ENCODE peak calls at places on chromosomes 7 and 10, in seven cellular contexts. One of them, this sample, is unnamed. For H3K36me3 and H3K4me1, the result is how much of the 10 kb centered on the place peaks cover.

GRCh38 chr7:4712371-4713182 is 30.5 kb downstream of the FOXK1 start:
- DNase-seq in heart left ventricle: no peak
- DNase-seq in right atrium auricular region: no peak
- DNase-seq in iPS DF 6.9: no peak
- DNase-seq in IMR-90: peak
- DNase-seq in colonic mucosa: peak
- DNase-seq in PC-3: peak
- DNase-seq in this sample: no peak

GRCh38 chr7:156232931-156233705 is 407.5 kb upstream of the RNF32 start:
- DNase-seq in IMR-90: no peak
- DNase-seq in right atrium auricular region: peak
- DNase-seq in colonic mucosa: no peak
- DNase-seq in PC-3: no peak
- DNase-seq in heart left ventricle: no peak
- DNase-seq in iPS DF 6.9: no peak
- DNase-seq in this sample: no peak

GRCh38 chr10:82922755-82923154 is 1047.8 kb downstream of the NRG3 start:
- DNase-seq in colonic mucosa: no peak
- DNase-seq in PC-3: no peak
- DNase-seq in IMR-90: no peak
- DNase-seq in right atrium auricular region: no peak
- DNase-seq in iPS DF 6.9: no peak
- DNase-seq in heart left ventricle: no peak
- DNase-seq in this sample: no peak

GRCh38 chr10:80596391-80597257 is 58.9 kb downstream of the SH2D4B start:
- DNase-seq in colonic mucosa: peak
- DNase-seq in iPS DF 6.9: peak
- DNase-seq in heart left ventricle: no peak
- DNase-seq in PC-3: peak
- DNase-seq in IMR-90: peak
- DNase-seq in right atrium auricular region: no peak
- DNase-seq in this sample: no peak

GRCh38 chr7:2431260-2431867 is 28.0 kb downstream of the CHST12 start:
- DNase-seq in IMR-90: no peak
- DNase-seq in heart left ventricle: no peak
- DNase-seq in PC-3: peak
- DNase-seq in right atrium auricular region: no peak
- DNase-seq in colonic mucosa: no peak
- DNase-seq in iPS DF 6.9: no peak
- DNase-seq in this sample: no peak

GRCh38 chr7:120014920-120015465 is 258.0 kb upstream of the KCND2 start:
- DNase-seq in IMR-90: no peak
- DNase-seq in right atrium auricular region: no peak
- DNase-seq in colonic mucosa: no peak
- DNase-seq in heart left ventricle: no peak
- DNase-seq in iPS DF 6.9: no peak
- DNase-seq in PC-3: no peak
- DNase-seq in this sample: no peak

GRCh38 chr10:131574707-131575430 is 263.3 kb upstream of the TCERG1L start:
- DNase-seq in right atrium auricular region: peak
- DNase-seq in PC-3: no peak
- DNase-seq in iPS DF 6.9: no peak
- DNase-seq in colonic mucosa: peak
- DNase-seq in heart left ventricle: no peak
- DNase-seq in IMR-90: no peak
- DNase-seq in this sample: no peak

GRCh38 chr10:130380056-130380455 is 243.9 kb downstream of the GLRX3 start:
- DNase-seq in right atrium auricular region: no peak
- DNase-seq in colonic mucosa: no peak
- DNase-seq in IMR-90: no peak
- DNase-seq in heart left ventricle: no peak
- DNase-seq in iPS DF 6.9: no peak
- DNase-seq in PC-3: no peak
- DNase-seq in this sample: no peak

GRCh38 chr7:140174217-140174616 is 2.6 kb downstream of the KDM7A start:
- DNase-seq in iPS DF 6.9: no peak
- DNase-seq in IMR-90: no peak
- DNase-seq in right atrium auricular region: no peak
- DNase-seq in colonic mucosa: no peak
- DNase-seq in heart left ventricle: no peak
- DNase-seq in PC-3: no peak
- DNase-seq in this sample: no peak

GRCh38 chr10:16663472-16663871 is 141.8 kb upstream of the C1QL3 start:
- DNase-seq in iPS DF 6.9: no peak
- DNase-seq in heart left ventricle: peak
- DNase-seq in IMR-90: no peak
- DNase-seq in colonic mucosa: no peak
- DNase-seq in right atrium auricular region: no peak
- DNase-seq in PC-3: no peak
- DNase-seq in this sample: no peak

GRCh38 chr7:94154858-94155257 is 150.7 kb upstream of the BET1 start:
- DNase-seq in IMR-90: peak
- DNase-seq in right atrium auricular region: no peak
- DNase-seq in colonic mucosa: no peak
- DNase-seq in iPS DF 6.9: no peak
- DNase-seq in PC-3: no peak
- DNase-seq in heart left ventricle: no peak
- DNase-seq in this sample: no peak

GRCh38 chr10:57333880-57334279 is 933.8 kb downstream of the IPMK start:
- DNase-seq in IMR-90: no peak
- DNase-seq in PC-3: peak
- DNase-seq in colonic mucosa: no peak
- DNase-seq in heart left ventricle: no peak
- DNase-seq in right atrium auricular region: no peak
- DNase-seq in iPS DF 6.9: no peak
- DNase-seq in this sample: no peak

GRCh38 chr10:70038926-70039325 is 13.7 kb upstream of the MACROH2A2 start:
- DNase-seq in PC-3: no peak
- DNase-seq in colonic mucosa: no peak
- DNase-seq in IMR-90: no peak
- DNase-seq in right atrium auricular region: no peak
- DNase-seq in iPS DF 6.9: no peak
- DNase-seq in heart left ventricle: no peak
- DNase-seq in this sample: no peak

GRCh38 chr7:26052721-26053120 is 99.3 kb upstream of the NFE2L3 start:
- DNase-seq in right atrium auricular region: no peak
- DNase-seq in heart left ventricle: no peak
- DNase-seq in colonic mucosa: no peak
- DNase-seq in PC-3: peak
- DNase-seq in iPS DF 6.9: no peak
- DNase-seq in IMR-90: no peak
- DNase-seq in this sample: no peak

GRCh38 chr7:126535176-126535575 is 717.6 kb downstream of the GRM8 start:
- DNase-seq in PC-3: no peak
- DNase-seq in right atrium auricular region: no peak
- DNase-seq in heart left ventricle: peak
- DNase-seq in colonic mucosa: no peak
- DNase-seq in IMR-90: no peak
- DNase-seq in iPS DF 6.9: no peak
- DNase-seq in this sample: no peak

GRCh38 chr10:89458289-89458688 is 43.9 kb downstream of the IFIT5 start:
- DNase-seq in heart left ventricle: no peak
- DNase-seq in iPS DF 6.9: no peak
- DNase-seq in PC-3: peak
- DNase-seq in right atrium auricular region: no peak
- DNase-seq in IMR-90: peak
- DNase-seq in colonic mucosa: no peak
- DNase-seq in this sample: no peak

GRCh38 chr7:111027396-111027795 is 63.5 kb upstream of the LRRN3 start:
- DNase-seq in heart left ventricle: no peak
- DNase-seq in iPS DF 6.9: no peak
- DNase-seq in right atrium auricular region: no peak
- DNase-seq in PC-3: no peak
- DNase-seq in colonic mucosa: no peak
- DNase-seq in IMR-90: no peak
- DNase-seq in this sample: no peak

GRCh38 chr7:46960974-46961373 is 620.9 kb downstream of the TNS3 start:
- DNase-seq in colonic mucosa: no peak
- DNase-seq in right atrium auricular region: no peak
- DNase-seq in iPS DF 6.9: no peak
- DNase-seq in heart left ventricle: no peak
- DNase-seq in IMR-90: no peak
- DNase-seq in PC-3: no peak
- DNase-seq in this sample: no peak

GRCh38 chr10:31820794-31821369 is 107.7 kb downstream of the ARHGAP12 start:
- DNase-seq in PC-3: no peak
- DNase-seq in right atrium auricular region: no peak
- DNase-seq in colonic mucosa: no peak
- DNase-seq in IMR-90: peak
- DNase-seq in iPS DF 6.9: no peak
- DNase-seq in heart left ventricle: no peak
- DNase-seq in this sample: no peak

GRCh38 chr10:34666008-34666700 is 148.9 kb downstream of the PARD3 start:
- DNase-seq in heart left ventricle: no peak
- DNase-seq in colonic mucosa: peak
- DNase-seq in iPS DF 6.9: no peak
- DNase-seq in IMR-90: peak
- DNase-seq in PC-3: peak
- DNase-seq in right atrium auricular region: no peak
- DNase-seq in this sample: no peak

GRCh38 chr7:6228363-6228762 is 44.1 kb downstream of the CYTH3 start:
- DNase-seq in right atrium auricular region: no peak
- DNase-seq in IMR-90: peak
- DNase-seq in heart left ventricle: no peak
- DNase-seq in iPS DF 6.9: no peak
- DNase-seq in colonic mucosa: no peak
- DNase-seq in PC-3: no peak
- DNase-seq in this sample: no peak

DNA sequence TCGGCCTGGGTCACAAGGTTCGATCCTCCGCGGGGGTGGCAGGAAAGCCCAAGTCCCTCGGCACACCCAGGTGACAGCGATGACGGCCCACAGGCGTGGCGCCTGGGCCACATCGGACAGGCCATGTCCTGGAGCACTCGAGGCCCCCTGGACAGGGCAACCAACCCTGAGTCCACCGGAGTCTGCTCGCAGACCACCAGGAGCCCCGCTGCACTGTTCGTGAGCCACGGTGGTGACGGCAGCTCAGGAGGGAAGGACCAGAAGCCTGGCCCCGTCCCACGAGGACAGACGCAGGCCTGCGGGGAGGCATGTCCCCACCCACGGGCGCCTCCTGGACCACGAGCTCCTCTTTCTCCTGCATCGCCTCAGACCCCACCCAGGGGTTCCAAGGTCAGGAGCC is 22.4 kb upstream of the GPR146 start:
- DNase-seq in heart left ventricle: no peak
- DNase-seq in iPS DF 6.9: no peak
- DNase-seq in PC-3: no peak
- DNase-seq in right atrium auricular region: no peak
- DNase-seq in IMR-90: no peak
- DNase-seq in colonic mucosa: no peak
- DNase-seq in this sample: peak
- H3K36me3 ChIP-seq in heart left ventricle: under half
- H3K36me3 ChIP-seq in iPS DF 6.9: under half
- H3K36me3 ChIP-seq in PC-3: under half
- H3K36me3 ChIP-seq in right atrium auricular region: under half
- H3K36me3 ChIP-seq in IMR-90: under half
- H3K36me3 ChIP-seq in colonic mucosa: under half
- H3K36me3 ChIP-seq in this sample: under half

GRCh38 chr7:21911341-21911875 is 34.3 kb downstream of the CDCA7L start:
- DNase-seq in PC-3: peak
- DNase-seq in heart left ventricle: no peak
- DNase-seq in right atrium auricular region: no peak
- DNase-seq in colonic mucosa: no peak
- DNase-seq in IMR-90: peak
- DNase-seq in iPS DF 6.9: no peak
- DNase-seq in this sample: no peak

GRCh38 chr7:21912931-21913780 is 32.5 kb downstream of the CDCA7L start:
- DNase-seq in right atrium auricular region: no peak
- DNase-seq in heart left ventricle: no peak
- DNase-seq in iPS DF 6.9: no peak
- DNase-seq in IMR-90: no peak
- DNase-seq in colonic mucosa: no peak
- DNase-seq in PC-3: no peak
- DNase-seq in this sample: no peak

GRCh38 chr7:21912305-21912704 is 33.4 kb downstream of the CDCA7L start:
- DNase-seq in heart left ventricle: peak
- DNase-seq in right atrium auricular region: no peak
- DNase-seq in PC-3: no peak
- DNase-seq in colonic mucosa: no peak
- DNase-seq in IMR-90: peak
- DNase-seq in iPS DF 6.9: no peak
- DNase-seq in this sample: no peak

GRCh38 chr7:21910253-21910652 is 35.4 kb downstream of the CDCA7L start:
- DNase-seq in iPS DF 6.9: no peak
- DNase-seq in right atrium auricular region: no peak
- DNase-seq in heart left ventricle: peak
- DNase-seq in colonic mucosa: no peak
- DNase-seq in PC-3: no peak
- DNase-seq in IMR-90: no peak
- DNase-seq in this sample: no peak

DNA sequence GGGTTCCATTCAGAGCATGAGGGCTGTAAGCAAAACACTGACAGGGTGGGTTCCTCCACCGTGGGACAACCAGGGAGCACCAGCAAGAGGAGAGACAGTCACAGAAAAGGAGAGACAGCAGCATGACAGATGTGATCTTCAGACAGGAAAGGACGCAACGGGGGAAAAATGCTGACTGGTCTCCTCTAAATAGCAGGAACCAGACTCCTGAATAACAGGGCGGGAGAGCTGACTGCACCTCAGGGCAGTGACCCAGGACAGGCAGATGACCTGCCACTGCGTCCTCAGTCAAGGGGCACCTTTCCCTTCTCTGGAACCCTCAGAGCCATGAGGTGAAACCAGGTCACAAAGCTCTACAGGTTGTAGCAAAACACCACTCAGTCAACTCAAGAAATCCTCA is 37.0 kb downstream of the CDCA7L start:
- DNase-seq in colonic mucosa: no peak
- DNase-seq in IMR-90: no peak
- DNase-seq in heart left ventricle: no peak
- DNase-seq in PC-3: no peak
- DNase-seq in right atrium auricular region: no peak
- DNase-seq in iPS DF 6.9: no peak
- DNase-seq in this sample: no peak
- H3K4me1 ChIP-seq in colonic mucosa: under half
- H3K4me1 ChIP-seq in IMR-90: under half
- H3K4me1 ChIP-seq in heart left ventricle: under half
- H3K4me1 ChIP-seq in PC-3: under half
- H3K4me1 ChIP-seq in right atrium auricular region: under half
- H3K4me1 ChIP-seq in iPS DF 6.9: under half
- H3K4me1 ChIP-seq in this sample: under half

GRCh38 chr7:128961030-128961659 is 23.4 kb downstream of the IRF5 start:
- DNase-seq in IMR-90: no peak
- DNase-seq in iPS DF 6.9: no peak
- DNase-seq in heart left ventricle: no peak
- DNase-seq in colonic mucosa: no peak
- DNase-seq in right atrium auricular region: no peak
- DNase-seq in PC-3: peak
- DNase-seq in this sample: no peak
- H3K36me3 ChIP-seq in IMR-90: under half
- H3K36me3 ChIP-seq in iPS DF 6.9: under half
- H3K36me3 ChIP-seq in heart left ventricle: under half
- H3K36me3 ChIP-seq in colonic mucosa: under half
- H3K36me3 ChIP-seq in right atrium auricular region: half or more
- H3K36me3 ChIP-seq in PC-3: under half
- H3K36me3 ChIP-seq in this sample: under half

DNA sequence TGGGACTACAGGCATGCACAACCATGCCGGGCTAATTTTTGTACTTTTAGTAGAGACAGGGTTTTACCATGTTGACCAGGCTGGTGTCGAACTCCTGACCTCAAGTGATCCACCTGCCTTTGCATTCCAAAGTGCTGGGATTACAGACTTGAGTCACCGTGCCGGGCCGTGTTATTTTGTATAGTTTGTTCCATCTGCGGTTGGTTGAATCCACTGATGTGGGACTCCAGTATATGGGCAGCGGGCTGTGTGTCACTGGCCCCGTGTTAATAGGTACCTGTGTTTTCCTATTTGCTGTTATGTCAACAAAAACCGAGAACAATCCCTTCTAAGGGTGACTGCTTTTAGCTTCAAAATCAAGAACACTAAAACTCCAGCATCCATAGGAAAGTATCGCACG is 297.6 kb upstream of the PITRM1 start:
- DNase-seq in heart left ventricle: no peak
- DNase-seq in IMR-90: no peak
- DNase-seq in iPS DF 6.9: no peak
- DNase-seq in right atrium auricular region: no peak
- DNase-seq in PC-3: no peak
- DNase-seq in colonic mucosa: no peak
- DNase-seq in this sample: no peak
- H3K4me1 ChIP-seq in heart left ventricle: under half
- H3K4me1 ChIP-seq in IMR-90: under half
- H3K4me1 ChIP-seq in iPS DF 6.9: under half
- H3K4me1 ChIP-seq in right atrium auricular region: under half
- H3K4me1 ChIP-seq in PC-3: half or more
- H3K4me1 ChIP-seq in colonic mucosa: under half
- H3K4me1 ChIP-seq in this sample: under half